ENCODE peak calls at places on chromosomes 6 and 20, in four cellular contexts. C, I, H and R are unnamed samples.

GRCh38 chr6:163872335-163872734 is 457.8 kb downstream of the QKI start:
- DNase-seq in C (no peak), H (no peak), I (no peak), R (no peak)

GRCh38 chr20:17327185-17327780 is 100.4 kb downstream of the PCSK2 start:
- DNase-seq in H (no peak), C (peak; percentile 29), I (no peak), R (no peak)

GRCh38 chr6:126701799-126702198 is 361.9 kb downstream of the CENPW start:
- DNase-seq in I (no peak), C (no peak), H (no peak), R (no peak)

GRCh38 chr6:2861822-2862164 is 20.1 kb upstream of the SERPINB1 start:
- DNase-seq in I (no peak), C (no peak), H (no peak), R (no peak)

GRCh38 chr6:13886949-13887348 is 37.8 kb upstream of the RNF182 start:
- DNase-seq in C (no peak), H (no peak), I (no peak), R (no peak)

GRCh38 chr20:31485450-31486339 is 10.6 kb downstream of the REM1 start:
- DNase-seq in C (no peak), I (no peak), H (peak; percentile 38), R (no peak)

GRCh38 chr20:50111120-50111828 is 1.7 kb downstream of the UBE2V1 start:
- DNase-seq in C (no peak), I (no peak), H (no peak), R (no peak)

GRCh38 chr6:17167327-17167979 is 65.6 kb downstream of the STMND1 start:
- DNase-seq in H (no peak), I (peak; percentile 67), C (peak; percentile 66), R (peak; percentile 74)

GRCh38 chr6:109690373-109690739 is 646 bp downstream of the AK9 start:
- DNase-seq in C (peak; percentile 88), H (peak; percentile 69), I (peak; percentile 15), R (peak; percentile 61)

GRCh38 chr20:64064145-64064698 is 1.2 kb downstream of the TCEA2 start:
- DNase-seq in I (no peak), H (no peak), C (no peak), R (no peak)

GRCh38 chr20:25249198-25249931 is 1.5 kb downstream of the PYGB start:
- DNase-seq in I (no peak), H (no peak), C (no peak), R (no peak)

GRCh38 chr20:19817017-19817416 is 59.0 kb downstream of the RIN2 start:
- DNase-seq in H (no peak), I (peak; percentile 57), C (no peak), R (no peak)

GRCh38 chr20:46592580-46593362 is 42.3 kb upstream of the OCSTAMP start:
- DNase-seq in C (peak; percentile 32), H (no peak), I (peak; percentile 36), R (no peak)

GRCh38 chr20:46587986-46588385 is 37.5 kb upstream of the OCSTAMP start:
- DNase-seq in C (no peak), H (no peak), I (no peak), R (no peak)

GRCh38 chr20:46586724-46587123 is 36.3 kb upstream of the OCSTAMP start:
- DNase-seq in I (no peak), C (no peak), H (no peak), R (no peak)

GRCh38 chr20:46590453-46590852 is 40.0 kb upstream of the OCSTAMP start:
- DNase-seq in C (no peak), H (no peak), I (no peak), R (no peak)

DNA sequence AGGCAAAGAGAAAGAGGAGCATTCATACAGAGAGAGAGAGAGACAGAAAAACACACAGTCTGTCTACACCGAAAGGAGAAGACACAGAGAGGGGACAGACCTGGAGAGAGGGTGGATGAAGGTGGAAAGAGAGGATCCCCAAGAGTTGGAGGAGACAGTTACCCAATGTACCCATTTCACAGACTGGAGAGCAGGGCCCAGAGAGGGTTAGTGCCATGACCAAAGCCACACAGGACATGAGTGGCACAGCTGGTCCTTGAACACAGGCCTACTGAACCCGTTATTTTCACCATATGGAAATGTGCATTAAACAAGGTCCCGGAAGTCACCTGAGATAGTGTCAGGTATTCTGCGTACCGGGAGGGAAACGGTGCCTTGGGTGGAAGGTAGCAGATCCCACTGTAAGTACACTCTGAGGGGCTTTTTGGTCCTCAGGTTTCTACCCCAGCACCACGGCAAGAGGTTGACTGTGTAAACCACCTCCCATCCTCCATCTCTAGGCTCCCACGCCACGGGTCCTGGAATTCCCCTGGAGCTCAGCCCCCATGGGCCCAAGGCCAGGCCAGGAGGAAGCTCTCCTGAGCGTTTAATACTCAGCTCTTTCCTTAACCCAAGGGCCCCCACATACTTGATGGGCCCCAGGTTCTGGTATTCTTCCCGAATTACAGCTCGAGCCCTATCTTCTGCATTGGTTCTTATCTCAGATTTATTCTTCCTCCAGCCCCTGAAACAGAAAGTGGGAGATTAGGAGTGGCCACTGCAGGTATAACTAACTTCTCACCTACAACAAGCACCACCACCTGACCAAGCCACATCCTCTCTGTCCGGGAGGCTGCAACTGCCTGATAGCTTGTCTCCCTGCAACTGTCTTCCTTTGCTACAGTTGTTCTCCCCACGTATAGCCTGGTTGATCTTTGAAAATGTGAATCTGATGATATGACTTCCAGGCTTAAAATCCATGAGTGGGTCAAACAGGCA is 38.4 kb upstream of the OCSTAMP start:
- DNase-seq in C (no peak), H (no peak), I (no peak), R (no peak)
- TF ChIP-seq ELF4 in C (no peak), H (no peak), I (no peak), R (no peak)

GRCh38 chr20:53568351-53568750 is 25.3 kb downstream of the ZNF217 start:
- DNase-seq in H (no peak), I (no peak), C (no peak), R (no peak)
- TF ChIP-seq ELF4 in H (no peak), I (no peak), C (no peak), R (no peak)

DNA sequence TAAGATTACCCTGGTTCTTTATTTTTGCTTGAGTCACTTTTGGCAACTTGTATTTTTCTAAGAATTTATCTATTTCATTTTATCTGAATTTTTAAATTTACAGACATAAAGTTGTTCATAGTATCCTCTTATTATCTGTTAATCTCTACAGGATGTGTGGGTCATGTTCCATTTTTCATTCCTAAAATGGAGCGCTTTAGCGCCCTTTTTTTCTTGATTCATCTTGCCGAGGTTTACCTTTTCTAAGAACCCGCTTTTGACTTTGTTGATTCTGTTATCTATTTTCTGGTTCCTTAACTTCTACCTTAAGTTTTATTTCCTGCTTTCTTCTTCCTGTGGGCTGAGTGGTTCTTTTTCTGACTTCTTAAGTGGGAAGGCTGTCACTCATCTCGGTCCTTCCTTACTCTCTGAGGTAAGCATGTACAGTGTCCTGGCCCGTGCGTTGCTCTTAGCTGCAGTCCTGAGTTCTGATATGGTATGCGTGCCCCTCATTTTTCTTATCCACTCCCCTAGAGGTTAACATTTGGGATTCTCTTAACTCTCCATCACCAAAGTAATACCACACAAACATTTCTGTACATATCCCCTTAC is 399.8 kb downstream of the CDC5L start:
- DNase-seq in C (no peak), H (no peak), I (no peak), R (no peak)
- TF ChIP-seq ELF4 in C (no peak), H (no peak), I (no peak), R (no peak)

GRCh38 chr6:31769684-31770371 is 7.3 kb downstream of the VWA7 start:
- DNase-seq in C (peak; percentile 93), H (peak; percentile 100), I (peak; percentile 71), R (peak; percentile 95)
- TF ChIP-seq ELF4 in C (no peak), H (peak; percentile 89), I (no peak), R (no peak)

DNA sequence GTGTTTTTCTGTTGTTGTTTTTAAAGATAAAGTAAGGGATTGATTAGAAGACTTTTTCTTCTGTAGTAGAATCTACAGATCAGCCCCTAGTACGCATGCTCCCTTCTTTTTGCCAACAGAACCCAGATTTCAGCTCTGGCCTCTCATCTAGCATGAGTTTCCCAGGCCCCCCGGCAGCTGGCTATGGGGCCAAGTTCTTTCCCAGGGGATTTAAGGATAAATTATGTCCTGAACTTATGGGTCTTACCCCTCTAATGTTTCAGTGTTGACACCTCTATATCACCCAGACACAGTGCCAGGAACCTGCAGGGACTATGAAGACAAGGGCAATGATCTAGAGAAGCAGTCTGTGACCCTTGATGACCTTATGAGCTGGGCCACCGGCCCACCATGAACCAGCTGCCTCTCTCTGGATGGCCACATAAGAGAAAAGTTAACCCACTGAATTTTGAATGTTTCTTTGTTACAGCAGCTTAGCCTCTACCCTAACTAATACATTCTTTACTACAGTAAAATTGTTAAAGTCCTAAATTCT is 150.5 kb downstream of the UNC5CL start:
- DNase-seq in H (no peak), C (no peak), I (no peak), R (no peak)
- TF ChIP-seq ELF4 in H (no peak), C (no peak), I (no peak), R (no peak)